ENCODE peak calls at places on chromosomes 11 and 22, in eight cellular contexts. D, H, E, B, F, Q, Y and I are unnamed samples.

GRCh38 chr11:393219-394033 is 583 bp upstream of the PKP3 start:
- DNase-seq in D (no peak), E (no peak), B (no peak), Q (no peak), F (peak), H (no peak), Y (peak), I (peak)

GRCh38 chr11:61477734-61478148 is 30.8 kb upstream of the LRRC10B start:
- DNase-seq in Q (peak), E (no peak), Y (no peak), H (peak), B (peak), D (peak), F (peak), I (no peak)

GRCh38 chr22:37328017-37328416 is 45.7 kb downstream of the CYTH4 start:
- DNase-seq in B (no peak), E (no peak), Q (no peak), F (no peak), D (no peak), Y (peak), H (no peak), I (no peak)

GRCh38 chr11:116578971-116579687 is 193.7 kb downstream of the BUD13 start:
- DNase-seq in D (no peak), B (no peak), E (no peak), F (no peak), H (peak), Q (no peak), Y (no peak), I (no peak)

GRCh38 chr22:28883917-28884753 is 763 bp downstream of the ZNRF3 start:
- DNase-seq in E (no peak), H (peak), D (peak), B (peak), Q (no peak), Y (peak), F (peak), I (no peak)

GRCh38 chr11:33716236-33716635 is 15.6 kb upstream of the C11orf91 start:
- DNase-seq in E (no peak), D (no peak), B (no peak), Q (no peak), F (no peak), Y (no peak), H (peak), I (no peak)

GRCh38 chr22:48574776-48575566 is 1252.7 kb downstream of the BRD1 start:
- DNase-seq in E (peak), Q (peak), D (no peak), Y (no peak), F (peak), H (peak), B (no peak), I (peak)

GRCh38 chr11:57425565-57426438 is 1.1 kb downstream of the SLC43A3 start:
- DNase-seq in Y (no peak), H (no peak), Q (peak), F (peak), B (peak), E (peak), D (peak), I (peak)

GRCh38 chr11:92376146-92376599 is 151.6 kb downstream of the FAT3 start:
- DNase-seq in D (no peak), H (peak), F (no peak), E (no peak), Q (no peak), Y (no peak), B (no peak), I (no peak)

GRCh38 chr11:109785714-109786113 is 307.5 kb upstream of the ZC3H12C start:
- DNase-seq in F (no peak), D (no peak), E (no peak), Q (no peak), H (no peak), B (no peak), Y (no peak), I (no peak)

GRCh38 chr11:65471410-65471762 is 27.5 kb upstream of the MALAT1 start:
- DNase-seq in F (peak), Y (no peak), Q (peak), B (peak), E (no peak), H (peak), D (peak), I (no peak)

GRCh38 chr11:133929401-133930052 is 27.2 kb downstream of the IGSF9B start:
- DNase-seq in H (no peak), Q (no peak), B (no peak), F (no peak), D (no peak), E (no peak), Y (no peak), I (no peak)

GRCh38 chr22:36358533-36359171 is 29.1 kb downstream of the MYH9 start:
- DNase-seq in B (peak), E (no peak), H (no peak), Q (no peak), F (no peak), D (no peak), Y (no peak), I (no peak)

GRCh38 chr22:22392131-22392530 is 116.4 kb downstream of the ZNF280B start:
- DNase-seq in B (no peak), D (no peak), F (no peak), Y (no peak), H (no peak), E (no peak), Q (no peak), I (no peak)

GRCh38 chr11:78062671-78063070 is 990 bp upstream of the THRSP start:
- DNase-seq in B (no peak), F (no peak), Q (no peak), Y (no peak), D (no peak), E (no peak), H (no peak), I (no peak)

GRCh38 chr22:42084874-42085273 is 5.4 kb downstream of the SMDT1 start:
- DNase-seq in D (no peak), H (no peak), E (no peak), F (no peak), Q (no peak), B (no peak), Y (no peak), I (no peak)

GRCh38 chr11:128330203-128330602 is 257.2 kb downstream of the ETS1 start:
- DNase-seq in F (no peak), D (peak), Q (peak), E (no peak), Y (no peak), H (no peak), B (no peak), I (no peak)

GRCh38 chr11:65014146-65014960 is at the start of gene ARL2:
- DNase-seq in F (no peak), H (no peak), D (peak), Y (no peak), B (no peak), E (peak), Q (peak), I (no peak)

DNA sequence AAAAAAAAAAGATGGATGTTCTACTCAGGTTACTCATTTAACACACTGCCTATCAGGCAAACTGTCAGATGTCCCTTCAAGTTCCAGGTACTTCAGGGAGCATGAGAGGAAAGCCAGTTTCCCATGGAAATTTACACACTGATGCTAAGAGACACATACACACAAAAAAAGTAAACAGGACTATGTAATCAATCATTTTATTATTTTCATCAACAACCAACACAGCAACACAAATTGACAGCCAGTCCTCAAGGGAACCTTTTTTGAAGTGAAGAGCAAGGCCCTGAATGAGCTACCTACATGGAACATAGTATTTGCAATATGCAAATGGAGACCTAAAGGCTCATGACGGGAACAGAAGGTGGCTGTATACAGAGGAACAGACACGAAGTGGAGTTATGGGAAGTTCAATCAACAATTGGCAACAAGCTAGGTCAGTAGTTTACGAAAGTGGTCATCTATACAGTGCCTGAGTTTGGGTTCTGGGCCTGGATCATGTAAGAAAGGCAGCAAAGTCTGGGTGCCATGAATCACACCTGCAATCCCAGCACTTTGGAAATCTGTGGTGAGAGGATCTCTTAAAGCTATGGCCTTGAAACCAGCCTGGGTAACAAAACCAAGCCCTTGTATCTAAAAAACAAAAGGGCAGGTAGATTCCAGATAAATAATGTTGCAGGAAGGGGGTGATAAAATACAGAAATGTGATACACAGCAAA is 12.6 kb upstream of the WDR74 start:
- DNase-seq in Q (no peak), D (no peak), H (peak), B (no peak), Y (no peak), F (no peak), E (peak), I (no peak)
- TF ChIP-seq POLR2AphosphoS5 in Q (no peak), D (no peak), H (no peak), B (no peak), Y (no peak), F (peak), E (peak), I (no peak)

DNA sequence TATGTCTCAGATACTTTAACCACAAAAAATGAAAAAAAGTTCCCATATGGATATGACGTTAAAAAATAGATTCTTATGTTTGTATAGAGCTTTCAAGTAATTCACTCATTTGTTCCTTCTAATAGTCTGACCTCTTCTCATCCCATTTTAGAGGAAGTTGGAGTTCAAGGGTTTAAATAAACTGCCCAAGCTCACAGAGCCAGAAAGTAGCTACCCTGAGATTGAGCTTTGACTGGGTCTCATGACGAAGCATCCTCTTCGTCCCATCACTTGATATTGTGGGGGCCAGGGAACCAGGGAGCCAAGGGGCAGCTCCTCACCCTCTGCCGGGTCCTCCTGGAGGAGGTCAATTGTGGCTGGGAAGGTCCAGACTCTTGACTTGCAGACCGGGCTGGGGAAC is 116.4 kb downstream of the CCDC81 start:
- DNase-seq in F (no peak), Q (no peak), Y (no peak), B (no peak), D (no peak), E (no peak), H (no peak), I (no peak)
- H3K27ac ChIP-seq in F (no peak), Q (no peak), Y (no peak), B (no peak), D (no peak), E (no peak), H (no peak), I (no peak)

GRCh38 chr22:49970528-49971231 is 10.1 kb downstream of the PIM3 start:
- DNase-seq in B (peak), E (peak), H (peak), F (peak), D (peak), Q (peak), Y (peak), I (peak)
- TF ChIP-seq POLR2AphosphoS5 in B (peak), E (peak), H (peak), F (peak), D (peak), Q (peak), Y (peak), I (peak)

DNA sequence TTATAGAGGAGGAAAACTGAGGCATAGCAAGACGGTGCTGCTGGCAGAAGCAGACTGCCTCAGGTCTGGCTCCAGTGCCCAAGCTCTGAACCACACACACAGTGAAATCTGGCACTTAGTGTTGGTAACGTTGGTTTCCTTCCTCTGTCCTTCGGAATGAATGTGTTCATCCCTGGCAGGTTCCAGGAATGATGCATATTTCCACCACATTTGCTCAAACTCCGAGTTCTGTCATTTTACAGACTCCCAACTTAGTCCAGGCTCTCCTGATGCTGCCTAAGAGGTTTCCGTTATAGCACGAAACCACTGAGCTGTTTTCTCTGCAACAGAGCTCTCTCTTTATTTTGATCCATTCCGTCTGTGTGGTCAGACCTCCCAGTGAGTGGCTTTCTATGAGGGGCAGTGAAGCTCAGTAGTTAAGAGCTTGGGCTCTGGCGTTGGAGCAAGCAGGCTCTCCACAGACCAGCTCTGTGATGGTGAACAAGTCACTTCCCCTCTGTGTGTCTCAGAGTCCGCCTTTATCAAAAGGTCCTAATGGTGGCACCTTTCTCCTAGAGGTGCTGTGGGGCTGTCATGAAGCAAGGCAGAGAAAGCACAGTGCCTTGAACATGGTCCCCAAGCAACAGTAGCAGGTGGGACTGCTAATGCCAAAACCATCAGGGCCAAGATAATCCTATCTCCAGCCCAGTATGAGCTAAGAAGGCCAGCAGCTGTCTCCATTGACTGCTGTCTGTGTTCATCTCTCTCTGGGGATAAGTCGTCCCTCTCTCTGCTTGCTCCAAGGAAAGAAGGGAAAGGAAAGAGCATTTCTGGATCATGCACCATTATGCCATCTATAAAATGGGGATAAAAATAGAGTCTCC is 200.4 kb downstream of the MYO18B start:
- DNase-seq in F (no peak), Y (no peak), D (no peak), B (no peak), E (no peak), Q (no peak), H (no peak), I (no peak)
- H3K27ac ChIP-seq in F (no peak), Y (no peak), D (no peak), B (no peak), E (no peak), Q (no peak), H (no peak), I (no peak)

GRCh38 chr11:36119300-36119699 is 169.9 kb downstream of the COMMD9 start:
- DNase-seq in Y (no peak), E (no peak), H (no peak), B (no peak), Q (no peak), F (no peak), D (no peak), I (no peak)
- TF ChIP-seq POLR2AphosphoS5 in Y (no peak), E (no peak), H (no peak), B (no peak), Q (no peak), F (no peak), D (no peak), I (no peak)

GRCh38 chr11:26974068-26974790 is 19.7 kb upstream of the FIBIN start:
- DNase-seq in D (no peak), B (no peak), H (no peak), Q (no peak), F (no peak), Y (no peak), E (no peak), I (no peak)

GRCh38 chr11:26971961-26972360 is 22.0 kb upstream of the FIBIN start:
- DNase-seq in Y (no peak), Q (no peak), D (no peak), E (no peak), B (no peak), H (no peak), F (no peak), I (no peak)

GRCh38 chr11:26976389-26976788 is 17.5 kb upstream of the FIBIN start:
- DNase-seq in Y (no peak), B (no peak), F (no peak), Q (no peak), H (no peak), E (no peak), D (no peak), I (no peak)
- H3K27ac ChIP-seq in Y (no peak), B (no peak), F (no peak), Q (no peak), H (no peak), E (no peak), D (no peak), I (no peak)

GRCh38 chr22:30013201-30013600 is 67.1 kb upstream of the HORMAD2 start:
- DNase-seq in Q (no peak), D (no peak), B (no peak), F (no peak), E (no peak), H (no peak), Y (no peak), I (no peak)
- TF ChIP-seq POLR2AphosphoS5 in Q (no peak), D (no peak), B (no peak), F (no peak), E (no peak), H (no peak), Y (no peak), I (no peak)

GRCh38 chr11:94780432-94780831 is 12.3 kb downstream of the AMOTL1 start:
- DNase-seq in Y (no peak), B (no peak), Q (no peak), E (no peak), F (no peak), H (no peak), D (no peak), I (no peak)
- H3K27ac ChIP-seq in Y (no peak), B (peak), Q (peak), E (no peak), F (peak), H (no peak), D (peak), I (peak)

GRCh38 chr11:106969660-106970059 is 48.6 kb downstream of the GUCY1A2 start:
- DNase-seq in H (no peak), B (no peak), E (no peak), Q (no peak), D (no peak), Y (no peak), F (no peak), I (no peak)
- TF ChIP-seq POLR2AphosphoS5 in H (no peak), B (no peak), E (no peak), Q (no peak), D (no peak), Y (no peak), F (no peak), I (no peak)